ENCODE peak calls at places on chromosomes 12 and 14, in eight cellular contexts. I is mucosa of descending colon, Q is psoas muscle, U is cardiac muscle cell, Z is stomach, X is mesenchymal stem cell, A is AG04450, V is pancreas. M is an unnamed sample.

GRCh38 chr12:67025543-67026114 is 243.5 kb upstream of the CAND1 start:
- DNase-seq in I (no peak), Q (no peak), U (peak), Z (peak), X (peak), A (no peak), V (no peak), M (peak)

GRCh38 chr14:23352506-23353432 is at the start of gene SLC22A17:
- DNase-seq in I (no peak), Q (peak), U (peak), Z (peak), X (peak), A (peak), V (peak), M (peak)

GRCh38 chr12:89345830-89346740 is 6.2 kb downstream of the DUSP6 start:
- DNase-seq in I (peak), Q (peak), U (peak), Z (peak), X (peak), A (no peak), V (no peak), M (peak)

GRCh38 chr12:53603804-53604203 is 22.4 kb downstream of the ATF7 start:
- DNase-seq in I (no peak), Q (no peak), U (no peak), Z (no peak), X (no peak), A (no peak), V (no peak), M (no peak)

GRCh38 chr14:69316449-69317391 is 56.8 kb downstream of the GALNT16 start:
- DNase-seq in I (no peak), Q (peak), U (peak), Z (no peak), X (peak), A (peak), V (peak), M (peak)

GRCh38 chr14:55109846-55110245 is 19.2 kb upstream of the LGALS3 start:
- DNase-seq in I (no peak), Q (no peak), U (no peak), Z (no peak), X (no peak), A (no peak), V (no peak), M (no peak)

GRCh38 chr14:61526405-61527312 is 168.7 kb upstream of the HIF1A start:
- DNase-seq in I (no peak), Q (peak), U (no peak), Z (peak), X (no peak), A (no peak), V (no peak), M (no peak)

GRCh38 chr12:22121224-22121623 is 75.2 kb downstream of the CMAS start:
- DNase-seq in I (no peak), Q (no peak), U (no peak), Z (no peak), X (no peak), A (no peak), V (no peak), M (no peak)

GRCh38 chr14:25308244-25308643 is 258.3 kb upstream of the STXBP6 start:
- DNase-seq in I (no peak), Q (no peak), U (no peak), Z (no peak), X (no peak), A (no peak), V (no peak), M (no peak)

GRCh38 chr12:109074866-109075265 is 18.4 kb downstream of the ALKBH2 start:
- DNase-seq in I (no peak), Q (no peak), U (no peak), Z (no peak), X (no peak), A (no peak), V (no peak), M (no peak)

GRCh38 chr14:35155962-35156361 is 33.6 kb downstream of the PRORP start:
- DNase-seq in I (no peak), Q (no peak), U (peak), Z (no peak), X (peak), A (peak), V (no peak), M (peak)

GRCh38 chr12:124443929-124444712 is 123.3 kb downstream of the NCOR2 start:
- DNase-seq in I (peak), Q (no peak), U (no peak), Z (no peak), X (peak), A (peak), V (no peak), M (no peak)

GRCh38 chr14:53509845-53510244 is 356.7 kb upstream of the DDHD1 start:
- DNase-seq in I (no peak), Q (peak), U (peak), Z (no peak), X (peak), A (peak), V (no peak), M (no peak)

GRCh38 chr14:55136868-55137785 is 8.1 kb downstream of the LGALS3 start:
- DNase-seq in I (no peak), Q (peak), U (peak), Z (peak), X (no peak), A (peak), V (no peak), M (peak)

GRCh38 chr12:69324797-69325466 is 23.2 kb upstream of the LYZ start:
- DNase-seq in I (no peak), Q (no peak), U (no peak), Z (no peak), X (no peak), A (no peak), V (no peak), M (no peak)

GRCh38 chr12:68675098-68675842 is 11.5 kb upstream of the NUP107 start:
- DNase-seq in I (peak), Q (no peak), U (no peak), Z (peak), X (peak), A (no peak), V (no peak), M (no peak)

GRCh38 chr14:105847400-105847799 is 321.0 kb downstream of the TMEM121 start:
- DNase-seq in I (no peak), Q (no peak), U (no peak), Z (no peak), X (no peak), A (no peak), V (no peak), M (no peak)

GRCh38 chr14:103847954-103848719 is 762 bp upstream of the PPP1R13B start:
- DNase-seq in I (peak), Q (peak), U (no peak), Z (no peak), X (peak), A (no peak), V (peak), M (no peak)

GRCh38 chr12:113889806-113890581 is 76.1 kb downstream of the RBM19 start:
- DNase-seq in I (no peak), Q (no peak), U (no peak), Z (no peak), X (no peak), A (no peak), V (no peak), M (peak)

GRCh38 chr12:131980263-131980662 is 30.5 kb downstream of the EP400 start:
- DNase-seq in I (no peak), Q (no peak), U (no peak), Z (no peak), X (peak), A (no peak), V (no peak), M (no peak)

GRCh38 chr12:8455727-8456360 is at the start of gene CLEC6A:
- DNase-seq in I (no peak), Q (no peak), U (no peak), Z (no peak), X (no peak), A (no peak), V (no peak), M (no peak)

GRCh38 chr12:106254724-106255123 is 6.9 kb upstream of the CKAP4 start:
- DNase-seq in I (no peak), Q (no peak), U (no peak), Z (no peak), X (no peak), A (no peak), V (no peak), M (no peak)

GRCh38 chr12:1660304-1661187 is 30.3 kb upstream of the ADIPOR2 start:
- DNase-seq in I (peak), Q (peak), U (peak), Z (peak), X (peak), A (no peak), V (peak), M (no peak)

GRCh38 chr12:107917912-107918800 is 143.7 kb downstream of the ASCL4 start:
- DNase-seq in I (no peak), Q (no peak), U (peak), Z (no peak), X (peak), A (no peak), V (no peak), M (peak)

GRCh38 chr14:100552524-100553125 is 34.6 kb downstream of the BEGAIN start:
- DNase-seq in I (no peak), Q (no peak), U (no peak), Z (no peak), X (no peak), A (no peak), V (no peak), M (no peak)

GRCh38 chr12:50325890-50326391 is 42.6 kb upstream of the LIMA1 start:
- DNase-seq in I (no peak), Q (no peak), U (peak), Z (peak), X (no peak), A (no peak), V (no peak), M (no peak)

GRCh38 chr12:50322196-50322595 is 38.9 kb upstream of the LIMA1 start:
- DNase-seq in I (no peak), Q (no peak), U (no peak), Z (no peak), X (no peak), A (no peak), V (no peak), M (no peak)

GRCh38 chr12:50326636-50327284 is 43.4 kb upstream of the LIMA1 start:
- DNase-seq in I (no peak), Q (no peak), U (peak), Z (peak), X (no peak), A (peak), V (no peak), M (peak)
- H3K4me3 ChIP-seq in I (no peak), Q (no peak), U (no peak), Z (no peak), X (peak), A (no peak), V (no peak), M (no peak)

DNA sequence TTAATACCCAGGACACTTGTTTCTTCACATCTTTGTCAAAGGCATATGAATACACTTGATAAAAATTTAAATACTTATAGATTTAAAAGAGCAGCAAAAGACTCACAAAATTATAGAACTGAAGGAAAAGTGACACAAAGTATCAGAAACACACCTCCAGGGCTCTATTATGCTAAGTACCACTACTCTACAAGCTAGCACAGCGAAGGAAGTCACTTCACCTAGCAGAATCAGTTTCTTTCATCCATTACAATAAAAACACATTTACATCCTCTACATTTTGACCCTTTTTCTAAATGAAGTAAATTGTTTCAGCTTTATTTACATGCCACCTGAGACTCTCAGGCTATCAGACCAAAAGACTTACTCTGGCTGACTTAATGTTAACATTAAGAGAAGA is 26.6 kb upstream of the PTPRB start:
- DNase-seq in I (no peak), Q (no peak), U (no peak), Z (no peak), X (no peak), A (no peak), V (no peak), M (no peak)
- H3K4me3 ChIP-seq in I (no peak), Q (no peak), U (no peak), Z (no peak), X (no peak), A (no peak), V (no peak), M (no peak)

GRCh38 chr14:74975059-74975810 is 19.8 kb upstream of the PGF start:
- DNase-seq in I (peak), Q (peak), U (peak), Z (no peak), X (no peak), A (no peak), V (no peak), M (no peak)
- H3K4me3 ChIP-seq in I (no peak), Q (no peak), U (no peak), Z (no peak), X (no peak), A (no peak), V (no peak), M (no peak)

DNA sequence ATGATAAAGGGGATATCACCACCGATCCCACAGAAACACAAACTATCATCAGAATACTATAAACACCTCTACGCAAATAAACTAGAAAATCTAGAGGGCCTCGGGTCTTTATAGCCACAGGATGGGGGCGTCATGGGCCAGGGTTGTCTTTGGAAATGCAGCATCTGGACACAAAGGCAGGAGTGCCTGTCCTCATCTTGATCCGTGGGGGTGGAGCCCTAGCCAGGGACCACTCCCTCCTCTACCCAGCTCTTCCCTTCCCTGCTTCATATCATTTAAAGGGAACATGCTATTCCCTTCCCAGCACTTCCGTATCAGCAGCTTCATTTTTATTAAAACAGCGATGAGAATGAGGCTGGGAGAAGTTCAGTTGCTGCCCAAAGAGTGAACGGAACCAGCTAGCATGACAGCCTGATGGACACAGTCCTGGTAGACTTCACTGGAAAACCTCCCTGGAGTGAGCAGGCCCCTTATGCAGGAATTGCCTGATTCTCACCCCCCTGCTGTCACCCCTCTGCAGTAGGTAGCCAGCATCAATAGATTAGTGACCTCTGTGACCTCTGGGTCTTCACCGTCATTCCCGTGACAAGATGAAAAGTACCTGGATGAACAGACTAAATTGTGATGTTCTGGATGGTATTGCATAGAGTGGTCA is 251.4 kb upstream of the RGS6 start:
- DNase-seq in I (no peak), Q (no peak), U (no peak), Z (no peak), X (no peak), A (no peak), V (no peak), M (no peak)
- H3K4me3 ChIP-seq in I (no peak), Q (no peak), U (no peak), Z (no peak), X (no peak), A (no peak), V (no peak), M (no peak)

M was measured in astrocyte of the spinal cord.